ENCODE peak calls at places on chromosomes 11 and 22, in six cellular contexts. Y, R, O, Z, L and M are unnamed samples.

GRCh38 chr22:30861131-30861530 is 107.4 kb downstream of the MORC2 start:
- DNase-seq in Z (no peak), L (peak), Y (no peak), O (no peak), R (no peak), M (no peak)

GRCh38 chr11:120151536-120151935 is 13.6 kb upstream of the TRIM29 start:
- DNase-seq in Y (no peak), Z (no peak), R (no peak), O (no peak), L (no peak), M (no peak)

GRCh38 chr11:104609297-104609696 is 289.0 kb downstream of the CASP12 start:
- DNase-seq in Z (no peak), Y (peak), R (peak), L (peak), O (no peak), M (peak)

GRCh38 chr11:114260483-114260882 is 35.7 kb upstream of the NNMT start:
- DNase-seq in R (no peak), O (no peak), L (no peak), Z (no peak), Y (no peak), M (peak)

GRCh38 chr11:90220391-90220790 is 2.5 kb downstream of the CHORDC1 start:
- DNase-seq in L (no peak), Z (no peak), R (no peak), Y (no peak), O (no peak), M (no peak)

GRCh38 chr11:72712876-72713275 is 38.7 kb upstream of the PDE2A start:
- DNase-seq in L (no peak), O (no peak), R (no peak), Y (no peak), Z (no peak), M (no peak)

GRCh38 chr11:101321222-101321621 is 191.6 kb upstream of the PGR start:
- DNase-seq in R (no peak), Z (no peak), O (no peak), L (no peak), Y (no peak), M (no peak)

GRCh38 chr22:32542332-32543019 is 67.9 kb downstream of the FBXO7 start:
- DNase-seq in Z (no peak), Y (no peak), L (no peak), R (no peak), O (no peak), M (no peak)

GRCh38 chr22:28942801-28943500 is 59.6 kb downstream of the ZNRF3 start:
- DNase-seq in Z (no peak), R (no peak), O (no peak), L (no peak), Y (no peak), M (peak)

GRCh38 chr22:24333301-24333700 is 62.7 kb downstream of the SPECC1L start:
- DNase-seq in O (no peak), Z (no peak), Y (no peak), L (no peak), R (no peak), M (no peak)

GRCh38 chr11:104164028-104164520 is at the start of gene PDGFD:
- DNase-seq in Z (no peak), R (peak), L (peak), Y (peak), O (peak), M (peak)

GRCh38 chr11:17718015-17718414 is 1.4 kb upstream of the MYOD1 start:
- DNase-seq in Y (no peak), L (no peak), Z (no peak), R (no peak), O (no peak), M (no peak)

GRCh38 chr11:74322667-74323066 is 11.2 kb upstream of the P4HA3 start:
- DNase-seq in Y (no peak), R (no peak), L (no peak), O (no peak), Z (no peak), M (peak)

GRCh38 chr22:25139062-25139461 is 60.6 kb upstream of the CRYBB3 start:
- DNase-seq in Y (peak), L (no peak), R (no peak), O (no peak), Z (no peak), M (no peak)

GRCh38 chr11:11408436-11409221 is 55.6 kb upstream of the CSNK2A3 start:
- DNase-seq in Y (no peak), L (no peak), Z (no peak), R (no peak), O (no peak), M (peak)

GRCh38 chr11:2321311-2321683 is 19.5 kb downstream of the TSPAN32 start:
- DNase-seq in Y (no peak), R (no peak), O (no peak), L (no peak), Z (no peak), M (no peak)

GRCh38 chr11:1469911-1470680 is 16.5 kb downstream of the MOB2 start:
- DNase-seq in Y (no peak), O (no peak), R (no peak), Z (no peak), L (no peak), M (no peak)

GRCh38 chr11:74691755-74692154 is 39.5 kb downstream of the CHRDL2 start:
- DNase-seq in R (no peak), L (no peak), O (no peak), Y (no peak), Z (no peak), M (no peak)

GRCh38 chr11:61149624-61150615 is 11.3 kb downstream of the VPS37C start:
- DNase-seq in O (no peak), Y (no peak), Z (no peak), R (no peak), L (no peak), M (no peak)

GRCh38 chr11:103546236-103546635 is 437.0 kb downstream of the DYNC2H1 start:
- DNase-seq in L (no peak), R (peak), O (no peak), Y (no peak), Z (no peak), M (no peak)

GRCh38 chr11:60739114-60739513 is 14.6 kb downstream of the MS4A18 start:
- DNase-seq in O (no peak), Z (no peak), Y (no peak), R (no peak), L (no peak), M (no peak)

GRCh38 chr11:129853508-129854228 is 38.0 kb downstream of the TMEM45B start:
- DNase-seq in R (peak), L (no peak), Z (peak), O (no peak), Y (no peak), M (no peak)

GRCh38 chr22:46078241-46079092 is 71.9 kb upstream of the PPARA start:
- DNase-seq in Z (no peak), R (no peak), O (no peak), Y (no peak), L (peak), M (peak)

GRCh38 chr22:45886502-45886901 is 90.5 kb downstream of the WNT7B start:
- DNase-seq in L (no peak), R (no peak), Z (no peak), O (no peak), Y (no peak), M (no peak)

GRCh38 chr22:37621352-37621860 is 12.8 kb downstream of the GGA1 start:
- DNase-seq in Y (no peak), L (no peak), R (no peak), Z (no peak), O (no peak), M (no peak)

GRCh38 chr11:28176231-28176853 is 68.2 kb downstream of the METTL15 start:
- DNase-seq in Z (no peak), R (no peak), L (no peak), O (no peak), Y (no peak), M (no peak)

GRCh38 chr11:75330279-75330678 is 21.2 kb downstream of the ARRB1 start:
- DNase-seq in Y (no peak), Z (no peak), L (no peak), O (no peak), R (no peak), M (no peak)

GRCh38 chr11:33320814-33321330 is 63.7 kb downstream of the HIPK3 start:
- DNase-seq in Z (no peak), Y (no peak), L (no peak), R (no peak), O (no peak), M (no peak)

GRCh38 chr11:91907225-91907624 is 317.4 kb upstream of the FAT3 start:
- DNase-seq in Y (no peak), O (no peak), L (no peak), Z (no peak), R (no peak), M (no peak)